ENCODE peak calls at places on chromosomes 12 and 14, in ten cellular contexts. S is lung, B is transverse colon, H is uterus, Y is heart left ventricle, T is SJCRH30, E is neuronal stem cell, Q is ovary, C is upper lobe of left lung, F is neural progenitor cell. P is an unnamed sample. For H3K4me1, the result is how much of the 10 kb centered on the place peaks cover.

GRCh38 chr14:101827286-101827685 is 65.8 kb downstream of the PPP2R5C start:
- DNase-seq in C (no peak), Q (no peak), S (no peak), T (peak), H (no peak), F (no peak), B (no peak), Y (no peak), E (no peak), P (no peak)

GRCh38 chr12:31507966-31508365 is 83.0 kb downstream of the DENND5B start:
- DNase-seq in H (no peak), T (no peak), Y (no peak), Q (no peak), B (no peak), F (no peak), C (no peak), E (no peak), S (no peak), P (peak)

GRCh38 chr14:76922599-76922998 is 96.4 kb downstream of the LRRC74A start:
- DNase-seq in T (no peak), F (no peak), C (no peak), B (no peak), S (no peak), E (no peak), Y (no peak), H (no peak), Q (no peak), P (peak)

GRCh38 chr12:124527861-124528561 is 39.4 kb downstream of the NCOR2 start:
- DNase-seq in E (no peak), H (no peak), B (no peak), S (no peak), Q (no peak), F (no peak), Y (peak), C (no peak), T (peak), P (no peak)

GRCh38 chr14:105061428-105062047 is 3.7 kb downstream of the GPR132 start:
- DNase-seq in Q (no peak), F (no peak), B (peak), H (no peak), C (peak), E (no peak), T (peak), Y (peak), S (no peak), P (no peak)

GRCh38 chr14:99327050-99327449 is 55.1 kb upstream of the BCL11B start:
- DNase-seq in E (no peak), F (no peak), B (no peak), Y (no peak), T (no peak), Q (no peak), H (no peak), S (no peak), C (no peak), P (no peak)

GRCh38 chr14:101235872-101236221 is 325.4 kb upstream of the DIO3 start:
- DNase-seq in T (no peak), H (no peak), E (no peak), Q (no peak), C (no peak), B (no peak), S (no peak), F (no peak), Y (no peak), P (peak)

GRCh38 chr12:12720637-12721250 is 3.6 kb downstream of the CDKN1B start:
- DNase-seq in C (no peak), Y (no peak), T (no peak), S (no peak), B (no peak), H (no peak), Q (no peak), F (no peak), E (no peak), P (peak)

GRCh38 chr12:59070534-59070933 is 150.2 kb upstream of the LRIG3 start:
- DNase-seq in H (no peak), Q (no peak), F (no peak), T (peak), C (no peak), E (no peak), B (no peak), Y (no peak), S (no peak), P (no peak)

GRCh38 chr14:52023518-52023917 is 34.2 kb downstream of the RTRAF start:
- DNase-seq in H (peak), Y (no peak), C (no peak), F (no peak), T (no peak), B (no peak), Q (no peak), S (no peak), E (no peak), P (no peak)

GRCh38 chr12:69386921-69387320 is 27.4 kb downstream of the YEATS4 start:
- DNase-seq in F (no peak), Y (no peak), H (no peak), B (no peak), S (no peak), Q (no peak), C (no peak), T (no peak), E (no peak), P (no peak)

GRCh38 chr14:31410048-31410654 is 10.2 kb downstream of the HEATR5A start:
- DNase-seq in H (no peak), C (no peak), T (no peak), F (peak), S (no peak), B (no peak), Q (no peak), Y (no peak), E (no peak), P (no peak)

GRCh38 chr12:93743999-93744689 is 67.0 kb downstream of the CRADD start:
- DNase-seq in Y (no peak), S (no peak), H (no peak), Q (no peak), T (no peak), B (no peak), E (no peak), F (no peak), C (no peak), P (no peak)

GRCh38 chr14:96635850-96636249 is 133.7 kb downstream of the PAPOLA start:
- DNase-seq in E (no peak), B (no peak), Y (no peak), F (no peak), Q (no peak), T (peak), H (peak), C (no peak), S (peak), P (no peak)

GRCh38 chr14:31207746-31208545 is at the start of gene HECTD1:
- DNase-seq in Q (no peak), E (peak), F (peak), S (peak), Y (peak), C (peak), B (peak), T (peak), H (peak), P (peak)

GRCh38 chr14:91873476-91874265 is 6.3 kb upstream of the TC2N start:
- DNase-seq in F (no peak), Y (no peak), B (peak), T (peak), Q (no peak), E (no peak), H (no peak), S (no peak), C (peak), P (peak)

GRCh38 chr14:79274641-79275366 is 936.5 kb downstream of the DIO2 start:
- DNase-seq in T (no peak), H (no peak), C (no peak), Q (no peak), B (no peak), E (no peak), S (no peak), F (no peak), Y (no peak), P (no peak)

GRCh38 chr12:57161491-57161890 is 14.1 kb upstream of the LRP1-AS start:
- DNase-seq in B (no peak), S (no peak), F (no peak), E (no peak), H (no peak), T (no peak), Q (no peak), Y (no peak), C (no peak), P (no peak)

GRCh38 chr12:57160021-57160420 is 12.6 kb upstream of the LRP1-AS start:
- DNase-seq in E (no peak), Q (no peak), T (no peak), Y (no peak), F (no peak), C (no peak), S (no peak), B (no peak), H (no peak), P (no peak)

GRCh38 chr12:57162541-57163125 is 15.2 kb upstream of the LRP1-AS start:
- DNase-seq in T (no peak), Y (no peak), H (no peak), B (no peak), F (no peak), S (no peak), C (no peak), E (no peak), Q (no peak), P (no peak)

GRCh38 chr12:57159341-57159740 is 11.9 kb upstream of the LRP1-AS start:
- DNase-seq in H (no peak), Q (no peak), E (no peak), Y (no peak), C (no peak), T (no peak), F (no peak), B (no peak), S (no peak), P (no peak)

DNA sequence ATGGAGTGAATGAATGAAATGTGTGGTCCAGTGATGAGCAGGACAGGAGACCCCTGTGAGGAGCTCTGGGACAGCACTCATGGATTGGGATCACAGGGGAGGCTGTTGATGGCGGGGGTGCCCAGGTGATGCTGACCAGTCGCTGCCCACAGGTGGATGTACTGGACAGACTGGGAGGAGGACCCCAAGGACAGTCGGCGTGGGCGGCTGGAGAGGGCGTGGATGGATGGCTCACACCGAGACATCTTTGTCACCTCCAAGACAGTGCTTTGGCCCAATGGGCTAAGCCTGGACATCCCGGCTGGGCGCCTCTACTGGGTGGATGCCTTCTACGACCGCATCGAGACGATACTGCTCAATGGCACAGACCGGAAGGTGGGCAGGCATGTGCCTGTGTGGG is 13.3 kb upstream of the LRP1-AS start:
- DNase-seq in Q (no peak), B (no peak), S (no peak), Y (no peak), F (no peak), E (no peak), T (no peak), C (no peak), H (no peak), P (no peak)
- H3K4me1 ChIP-seq in Q (under half), B (under half), S (under half), Y (under half), F (under half), E (under half), T (under half), C (under half), H (under half), P (under half)

GRCh38 chr12:30045171-30045570 is 261.4 kb upstream of the TMTC1 start:
- DNase-seq in B (no peak), C (no peak), Y (no peak), E (no peak), F (no peak), T (no peak), H (no peak), Q (no peak), S (no peak), P (no peak)

GRCh38 chr12:30044206-30044605 is 260.5 kb upstream of the TMTC1 start:
- DNase-seq in C (no peak), T (no peak), S (no peak), B (no peak), Y (no peak), E (no peak), F (no peak), H (no peak), Q (no peak), P (no peak)

GRCh38 chr12:30046376-30046775 is 262.6 kb upstream of the TMTC1 start:
- DNase-seq in S (no peak), C (no peak), E (no peak), F (no peak), T (no peak), Y (no peak), B (no peak), H (no peak), Q (no peak), P (no peak)

GRCh38 chr12:30043151-30043550 is 259.4 kb upstream of the TMTC1 start:
- DNase-seq in Y (no peak), E (no peak), S (no peak), T (no peak), H (no peak), C (no peak), Q (no peak), F (no peak), B (no peak), P (no peak)

GRCh38 chr12:30047499-30048262 is 263.9 kb upstream of the TMTC1 start:
- DNase-seq in Y (no peak), B (no peak), H (no peak), E (no peak), S (no peak), C (no peak), F (no peak), T (peak), Q (no peak), P (peak)
- H3K4me3 ChIP-seq in Y (no peak), B (no peak), H (no peak), E (no peak), S (no peak), C (no peak), F (no peak), T (no peak), Q (no peak), P (no peak)

DNA sequence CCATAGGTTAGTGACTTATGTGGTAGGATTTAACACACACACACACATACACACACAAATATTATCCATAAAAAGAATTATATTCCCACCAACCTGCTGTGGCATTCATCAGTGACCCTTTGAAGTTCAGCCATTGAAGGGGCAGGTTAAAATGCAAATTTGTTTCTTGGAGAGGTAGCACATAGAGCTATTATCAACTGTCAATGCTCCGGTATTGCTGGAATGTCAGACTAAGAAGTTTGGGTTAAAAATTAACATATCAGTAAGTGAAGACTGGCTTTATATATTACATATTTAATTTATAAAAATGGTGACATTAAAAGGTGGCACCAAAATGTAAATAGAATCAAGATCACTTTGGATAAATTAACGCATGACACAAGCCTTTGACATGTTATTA is 207.3 kb downstream of the DAD1 start:
- DNase-seq in Q (no peak), T (no peak), C (no peak), B (no peak), E (no peak), H (no peak), S (no peak), F (no peak), Y (no peak), P (no peak)
- H3K27ac ChIP-seq in Q (no peak), T (no peak), C (no peak), B (no peak), E (no peak), H (no peak), S (no peak), F (no peak), Y (no peak), P (no peak)

GRCh38 chr12:2640709-2641108 is 154.1 kb upstream of the FKBP4 start:
- DNase-seq in E (no peak), F (peak), S (peak), Y (peak), H (peak), C (no peak), Q (no peak), T (no peak), B (peak), P (peak)
- H3K4me1 ChIP-seq in E (under half), F (under half), S (under half), Y (under half), H (under half), C (under half), Q (under half), T (under half), B (under half), P (under half)

GRCh38 chr14:68936980-68937379 is 42.1 kb downstream of the ACTN1 start:
- DNase-seq in B (no peak), T (no peak), H (no peak), Q (no peak), E (no peak), S (no peak), F (no peak), Y (no peak), C (no peak), P (no peak)

GRCh38 chr14:68938515-68939423 is 40.3 kb downstream of the ACTN1 start:
- DNase-seq in B (peak), E (no peak), H (peak), S (no peak), Y (no peak), F (no peak), Q (no peak), T (no peak), C (no peak), P (no peak)

GRCh38 chr14:68939424-68939892 is 39.6 kb downstream of the ACTN1 start:
- DNase-seq in F (no peak), S (no peak), H (no peak), T (no peak), B (no peak), E (no peak), C (no peak), Q (no peak), Y (no peak), P (no peak)

GRCh38 chr14:68936476-68936875 is 42.6 kb downstream of the ACTN1 start:
- DNase-seq in H (no peak), T (no peak), E (no peak), S (no peak), Y (no peak), F (no peak), C (no peak), B (no peak), Q (no peak), P (no peak)

DNA sequence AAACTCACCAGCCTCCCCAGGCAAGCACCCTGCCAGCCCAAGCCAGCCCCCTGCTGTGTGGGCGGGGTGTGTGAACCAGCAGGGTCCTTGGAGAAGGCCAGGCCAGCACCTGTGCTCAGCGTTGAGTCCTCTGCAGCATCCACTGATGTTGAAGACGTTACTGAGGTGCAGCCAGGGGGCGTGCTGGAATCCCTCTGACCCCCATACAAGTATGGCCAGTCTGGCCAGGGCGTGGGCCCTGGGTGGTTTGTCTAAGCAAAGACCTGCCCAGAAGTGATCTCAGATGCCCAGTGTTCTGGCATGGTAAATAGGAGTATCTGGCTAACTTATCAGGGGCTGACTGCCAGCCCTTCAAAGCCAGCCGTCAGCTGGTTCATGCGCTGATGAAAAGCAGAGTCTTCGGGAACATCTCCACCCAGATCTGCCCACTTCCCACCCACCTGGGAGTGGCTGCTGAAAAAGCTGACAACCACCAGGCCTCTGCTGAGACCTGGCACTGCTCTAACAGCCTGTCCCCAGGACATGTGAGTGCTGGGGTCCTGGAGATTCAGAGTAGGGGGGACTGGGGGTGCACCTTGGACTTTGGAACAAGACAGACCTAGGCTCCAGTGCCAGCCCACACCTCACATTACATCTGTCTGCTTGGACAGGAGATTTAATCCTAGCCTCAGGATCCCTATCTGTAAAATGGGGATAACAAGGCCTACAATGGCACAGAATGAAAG is 41.1 kb downstream of the ACTN1 start:
- DNase-seq in S (no peak), T (no peak), E (no peak), C (no peak), F (peak), Y (peak), Q (no peak), H (peak), B (peak), P (no peak)
- H3K4me3 ChIP-seq in S (no peak), T (no peak), E (no peak), C (no peak), F (no peak), Y (no peak), Q (no peak), H (no peak), B (no peak), P (no peak)

DNA sequence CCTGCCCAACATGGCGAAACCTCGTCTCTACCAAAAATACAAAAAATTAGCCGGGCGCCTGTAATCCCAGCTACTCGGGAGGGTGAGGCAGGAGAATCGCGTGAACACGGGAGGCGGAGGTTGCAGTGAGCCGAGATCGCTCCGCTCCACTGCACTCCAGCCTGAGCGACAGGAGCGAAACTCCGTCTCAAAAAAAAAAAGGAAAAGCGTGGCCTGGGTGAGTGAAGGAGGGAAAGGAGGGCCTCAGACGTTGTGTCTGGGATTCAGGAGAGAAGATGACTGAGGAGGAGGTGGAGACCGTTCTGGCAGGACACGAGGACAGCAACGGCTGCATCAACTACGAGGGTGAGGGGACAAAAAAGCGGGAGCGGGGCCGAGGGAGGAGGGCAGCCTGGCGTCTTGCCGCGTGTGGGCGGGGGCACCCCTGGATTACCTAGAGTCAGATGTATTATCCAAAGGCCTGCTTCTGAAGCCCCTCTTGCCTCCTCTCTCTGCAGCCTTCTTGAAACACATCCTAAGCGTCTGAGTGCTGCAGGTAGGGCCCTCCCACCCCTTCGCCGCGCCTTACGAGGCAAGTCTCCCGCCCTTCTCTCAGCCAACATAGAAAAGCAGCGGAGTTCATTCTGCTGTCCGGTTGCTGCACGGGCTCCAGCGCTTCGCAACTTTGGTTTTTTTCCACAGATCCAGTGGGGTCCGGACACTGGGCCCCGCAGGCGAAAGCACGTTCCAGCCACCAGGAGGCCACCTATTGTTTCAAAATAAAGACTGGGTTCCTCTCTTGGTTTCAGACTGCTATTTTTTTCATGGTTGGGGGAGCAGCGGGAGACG is 744 bp upstream of the MYL6 start:
- DNase-seq in E (peak), Q (peak), H (peak), B (peak), S (peak), T (peak), F (peak), C (peak), Y (peak), P (peak)
- H3K27ac ChIP-seq in E (peak), Q (peak), H (peak), B (peak), S (peak), T (peak), F (peak), C (peak), Y (peak), P (peak)